ENCODE peak calls at places on chromosomes 13 and 19, in ten cellular contexts. E is GM12878; T is osteoblast; X is lung; K is thoracic aorta; A is CD8-positive, alpha-beta memory T cell; Q is upper lobe of right lung; V is cardiac muscle cell; I is H1; F is esophagus squamous epithelium. B is an unnamed sample.

GRCh38 chr13:49791753-49792549 is 531 bp downstream of the KPNA3 start:
- DNase-seq in E (no peak), T (peak; percentile 88), X (peak; percentile 35), K (no peak), A (peak; percentile 66), Q (peak; percentile 82), V (peak; percentile 49), I (no peak), F (no peak), B (peak; percentile 71)

GRCh38 chr13:23506071-23506820 is 64.0 kb upstream of the TNFRSF19 start:
- DNase-seq in E (no peak), T (peak; percentile 77), X (no peak), K (no peak), A (no peak), Q (no peak), V (peak; percentile 67), I (no peak), F (no peak), B (no peak)

GRCh38 chr13:106859505-106859904 is 291.6 kb upstream of the ARGLU1 start:
- DNase-seq in E (no peak), T (no peak), X (no peak), K (no peak), A (no peak), Q (no peak), V (no peak), I (no peak), F (no peak), B (no peak)

GRCh38 chr13:48562296-48563066 is 29.6 kb upstream of the RCBTB2 start:
- DNase-seq in E (peak; percentile 98), T (no peak), X (no peak), K (no peak), A (peak; percentile 84), Q (no peak), V (no peak), I (no peak), F (no peak), B (no peak)

GRCh38 chr19:821976-822773 is 420 bp upstream of the PLPPR3 start:
- DNase-seq in E (no peak), T (peak; percentile 91), X (no peak), K (no peak), A (no peak), Q (no peak), V (peak; percentile 71), I (no peak), F (no peak), B (no peak)

GRCh38 chr19:44846455-44847143 is 502 bp downstream of the NECTIN2 start:
- DNase-seq in E (no peak), T (peak; percentile 79), X (no peak), K (no peak), A (no peak), Q (no peak), V (peak; percentile 76), I (no peak), F (no peak), B (no peak)

GRCh38 chr19:48696353-48697010 is 711 bp downstream of the FUT2 start:
- DNase-seq in E (no peak), T (peak; percentile 78), X (no peak), K (no peak), A (no peak), Q (no peak), V (no peak), I (no peak), F (no peak), B (no peak)

GRCh38 chr13:51494151-51494550 is 41.3 kb upstream of the INTS6 start:
- DNase-seq in E (no peak), T (no peak), X (no peak), K (no peak), A (no peak), Q (no peak), V (no peak), I (no peak), F (no peak), B (no peak)

DNA sequence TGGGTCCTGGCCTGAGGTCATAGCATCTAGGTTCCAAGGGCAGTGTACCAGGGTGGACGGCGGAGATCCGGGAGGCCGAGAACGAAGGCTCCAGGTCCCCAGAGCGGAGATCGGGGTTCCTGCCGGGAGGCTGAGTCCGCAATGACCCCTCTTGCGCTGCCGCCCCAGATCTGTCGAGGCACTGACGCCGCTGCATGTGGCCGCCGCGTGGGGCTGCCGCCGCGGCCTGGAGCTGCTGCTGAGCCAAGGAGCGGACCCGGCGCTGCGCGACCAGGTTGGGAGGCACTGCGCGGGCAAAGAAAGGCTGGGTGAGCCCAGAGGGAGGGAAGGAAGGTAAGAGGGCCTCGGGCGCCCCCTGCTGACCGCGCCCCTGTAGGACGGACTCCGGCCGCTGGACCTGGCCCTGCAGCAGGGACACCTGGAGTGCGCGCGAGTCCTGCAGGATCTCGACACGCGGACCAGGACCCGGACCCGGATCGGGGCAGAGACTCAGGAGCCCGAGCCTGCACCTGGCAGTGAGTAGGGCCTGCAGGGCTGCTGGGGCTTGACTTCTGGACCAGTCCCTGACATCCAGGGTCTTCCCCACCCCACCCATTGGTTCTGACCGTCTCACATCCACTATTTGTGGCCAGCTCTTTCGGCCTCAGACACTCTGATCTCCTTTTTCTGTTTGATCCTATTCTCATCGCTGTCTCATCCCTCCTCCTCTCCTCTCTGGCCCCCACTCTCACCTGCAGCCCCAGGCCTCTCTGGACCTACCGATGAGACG is 971 bp downstream of the ANKLE1 start:
- DNase-seq in E (peak; percentile 46), T (peak; percentile 99), X (peak; percentile 84), K (no peak), A (peak; percentile 81), Q (peak; percentile 92), V (peak; percentile 93), I (no peak), F (no peak), B (peak; percentile 89)
- H3K4me3 ChIP-seq in E (peak overlapping the region; percentile 85), T (peak overlapping the region; percentile 65), X (no peak overlapping the region), K (peak overlapping the region; percentile 68), A (peak overlapping the region; percentile 70), Q (peak overlapping the region; percentile 31), V (peak overlapping the region; percentile 8), I (peak overlapping the region; percentile 10), F (peak overlapping the region; percentile 64), B (peak overlapping the region; percentile 44)

DNA sequence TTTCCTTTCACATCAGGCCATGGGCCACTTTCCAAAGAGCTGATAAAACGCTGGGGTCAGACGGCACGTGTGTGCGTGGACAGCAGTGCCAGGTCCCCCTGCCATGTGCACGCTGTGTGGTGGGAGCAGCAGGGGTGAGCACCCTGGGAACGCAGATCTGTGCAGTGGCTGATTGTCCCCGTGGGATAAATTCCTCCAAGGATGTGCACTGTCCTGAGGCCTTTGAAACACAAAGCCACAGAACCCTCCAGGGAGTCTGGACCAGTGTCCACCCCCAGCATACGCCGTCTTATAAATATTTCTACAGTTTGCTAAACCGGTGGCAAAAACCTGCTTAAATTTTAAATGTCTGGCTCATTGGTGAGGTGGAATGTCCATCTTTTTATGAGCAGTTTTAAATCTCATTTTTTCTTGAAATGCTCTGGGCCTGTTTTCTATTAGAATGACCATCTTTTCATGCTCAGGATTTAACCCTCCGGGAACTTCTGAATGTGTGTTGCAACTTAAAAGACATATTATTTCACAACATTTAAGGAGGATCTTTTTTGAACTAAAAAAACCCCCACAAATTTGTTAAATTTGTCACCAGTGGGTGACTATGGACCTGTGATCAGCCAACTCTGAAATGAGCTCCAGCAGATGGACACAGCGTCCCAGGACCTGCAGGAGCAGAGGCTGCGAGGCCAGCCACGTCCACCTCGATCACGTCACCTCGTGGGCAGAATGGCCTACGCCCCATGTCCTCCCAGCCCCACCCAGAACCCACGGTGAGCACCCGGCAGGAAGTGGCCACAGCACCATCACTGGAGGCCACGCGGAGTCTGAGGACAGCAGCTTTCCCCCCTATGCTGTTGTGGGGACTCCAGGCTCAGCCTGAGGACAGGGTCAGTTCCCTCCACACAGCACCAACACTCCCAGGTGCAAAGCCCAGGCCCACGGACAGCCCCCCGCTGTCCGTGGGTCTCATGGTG is 68.6 kb downstream of the RASA3 start:
- DNase-seq in E (no peak), T (peak; percentile 93), X (peak; percentile 63), K (peak; percentile 51), A (no peak), Q (peak; percentile 86), V (no peak), I (no peak), F (no peak), B (peak; percentile 88)
- H3K4me1 ChIP-seq in E (peaks cover 49% of the 10 kb centered on the region), T (peaks cover 60% of the 10 kb centered on the region), X (peaks cover 26% of the 10 kb centered on the region), K (peaks cover 84% of the 10 kb centered on the region), A (peaks cover 55% of the 10 kb centered on the region), Q (peaks cover 56% of the 10 kb centered on the region), V (peaks cover 19% of the 10 kb centered on the region), I (peaks cover 4% of the 10 kb centered on the region), F (peaks cover 92% of the 10 kb centered on the region), B (peaks cover 70% of the 10 kb centered on the region)

GRCh38 chr19:2554856-2555255 is 78.9 kb downstream of the GADD45B start:
- DNase-seq in E (no peak), T (no peak), X (no peak), K (no peak), A (no peak), Q (no peak), V (no peak), I (no peak), F (no peak), B (no peak)

GRCh38 chr19:2553510-2553909 is 77.6 kb downstream of the GADD45B start:
- DNase-seq in E (no peak), T (no peak), X (no peak), K (no peak), A (no peak), Q (no peak), V (no peak), I (no peak), F (no peak), B (no peak)

GRCh38 chr19:2551172-2551863 is 75.4 kb downstream of the GADD45B start:
- DNase-seq in E (no peak), T (peak; percentile 43), X (no peak), K (no peak), A (peak; percentile 28), Q (no peak), V (no peak), I (no peak), F (no peak), B (no peak)

GRCh38 chr19:2551864-2552185 is 75.9 kb downstream of the GADD45B start:
- DNase-seq in E (no peak), T (no peak), X (no peak), K (no peak), A (no peak), Q (no peak), V (no peak), I (no peak), F (no peak), B (no peak)

DNA sequence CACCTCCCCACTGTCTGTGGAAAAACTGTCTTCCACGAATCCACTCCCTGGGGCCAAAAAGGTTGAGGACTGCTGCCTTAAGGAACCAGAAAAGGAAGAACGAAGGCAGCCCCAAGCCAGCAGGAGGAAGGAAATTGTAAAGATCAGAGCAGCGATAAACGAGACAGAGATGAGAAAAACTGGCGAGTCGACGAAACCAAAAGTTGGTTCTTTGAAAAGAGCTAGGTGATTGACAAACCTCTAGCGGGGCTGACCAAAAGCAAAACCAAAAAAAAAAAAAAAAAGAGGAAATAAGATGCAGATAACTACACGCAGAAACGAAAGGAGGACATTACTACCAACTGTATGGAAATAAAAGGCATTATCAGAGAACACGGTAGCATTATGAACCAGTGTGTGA is 76.9 kb downstream of the GADD45B start:
- DNase-seq in E (peak; percentile 86), T (no peak), X (no peak), K (no peak), A (peak; percentile 69), Q (no peak), V (no peak), I (no peak), F (no peak), B (no peak)
- H3K4me3 ChIP-seq in E (peak overlapping the region; percentile 20), T (peak overlapping the region; percentile 31), X (no peak overlapping the region), K (peak overlapping the region; percentile 44), A (peak overlapping the region; percentile 53), Q (peak overlapping the region; percentile 1), V (no peak overlapping the region), I (no peak overlapping the region), F (no peak overlapping the region), B (peak overlapping the region; percentile 7)

DNA sequence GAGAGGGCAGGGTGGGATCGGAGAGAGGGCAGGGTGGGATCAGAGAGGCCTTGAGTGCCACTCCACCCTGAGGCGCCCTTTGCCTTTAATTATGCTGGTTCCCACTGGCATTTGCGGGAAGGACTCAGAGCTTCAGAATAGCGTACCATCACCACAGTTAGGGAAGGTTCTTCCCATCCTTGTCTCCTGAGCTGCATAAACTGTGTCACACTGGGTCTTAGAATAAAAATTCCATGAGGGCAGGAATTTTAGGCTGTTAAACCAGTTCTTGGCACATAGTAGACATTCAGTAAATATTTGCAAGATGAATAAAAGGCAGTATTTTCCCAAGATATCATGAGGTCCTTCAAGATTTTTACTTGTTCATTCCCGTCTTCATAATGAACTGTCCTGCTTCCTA is 24.4 kb downstream of the PPP2R1A start:
- DNase-seq in E (no peak), T (no peak), X (no peak), K (no peak), A (no peak), Q (no peak), V (no peak), I (no peak), F (no peak), B (no peak)
- H3K4me1 ChIP-seq in E (no peaks in the 10 kb centered on the region), T (no peaks in the 10 kb centered on the region), X (no peaks in the 10 kb centered on the region), K (peaks cover 8% of the 10 kb centered on the region), A (no peaks in the 10 kb centered on the region), Q (no peaks in the 10 kb centered on the region), V (no peaks in the 10 kb centered on the region), I (no peaks in the 10 kb centered on the region), F (peaks cover 12% of the 10 kb centered on the region), B (peaks cover 10% of the 10 kb centered on the region)

B was measured in suprapubic skin.